ENCODE peak calls at places on chromosomes 3 and 15, in ten cellular contexts. P is esophagus squamous epithelium; X is NCI-H1417; Y is NCI-H146; Z is RKO; T is D721Med; H is left kidney; E is A549; I is activated T-helper 9 cell treated with anti-CD3 and anti-CD28 coated beads, Interleukin-2, amount 50 U/mL, for 16 hours; C is left cardiac atrium. N is an unnamed sample.

GRCh38 chr3:130626021-130626420 is 109.0 kb downstream of the COL6A6 start:
- DNase-seq in P (no peak), X (no peak), Y (no peak), Z (no peak), T (no peak), H (no peak), E (no peak), I (no peak), C (no peak), N (peak; percentile 73)

GRCh38 chr3:192869131-192870027 is 48.3 kb downstream of the MB21D2 start:
- DNase-seq in P (no peak), X (peak; percentile 38), Y (no peak), Z (peak; percentile 47), T (no peak), H (no peak), E (no peak), I (no peak), C (peak; percentile 63), N (no peak)

GRCh38 chr3:11385908-11386307 is 113.7 kb downstream of the ATG7 start:
- DNase-seq in P (no peak), X (no peak), Y (no peak), Z (no peak), T (no peak), H (no peak), E (peak; percentile 6), I (no peak), C (no peak), N (no peak)

GRCh38 chr3:194537732-194538247 is 51.0 kb upstream of the ATP13A3 start:
- DNase-seq in P (no peak), X (no peak), Y (no peak), Z (no peak), T (no peak), H (no peak), E (peak; percentile 60), I (no peak), C (no peak), N (peak; percentile 67)

GRCh38 chr3:52456169-52456799 is 880 bp downstream of the NISCH start:
- DNase-seq in P (no peak), X (peak; percentile 33), Y (peak; percentile 15), Z (peak; percentile 22), T (no peak), H (peak; percentile 69), E (no peak), I (no peak), C (peak; percentile 64), N (no peak)

GRCh38 chr3:69244036-69244435 is 121.6 kb upstream of the LMOD3 start:
- DNase-seq in P (no peak), X (no peak), Y (no peak), Z (no peak), T (no peak), H (no peak), E (no peak), I (no peak), C (no peak), N (no peak)

GRCh38 chr3:99907959-99908544 is 90.4 kb downstream of the CMSS1 start:
- DNase-seq in P (no peak), X (no peak), Y (no peak), Z (no peak), T (no peak), H (no peak), E (no peak), I (no peak), C (no peak), N (no peak)

GRCh38 chr3:158160958-158161357 is 51.1 kb downstream of the RSRC1 start:
- DNase-seq in P (no peak), X (no peak), Y (no peak), Z (peak; percentile 75), T (no peak), H (no peak), E (peak; percentile 37), I (no peak), C (no peak), N (peak; percentile 84)

GRCh38 chr3:177144922-177145321 is 52.4 kb downstream of the TBL1XR1 start:
- DNase-seq in P (no peak), X (peak; percentile 51), Y (no peak), Z (no peak), T (no peak), H (no peak), E (no peak), I (no peak), C (no peak), N (no peak)

GRCh38 chr15:68999091-68999490 is 15.4 kb upstream of the NOX5 start:
- DNase-seq in P (no peak), X (no peak), Y (no peak), Z (no peak), T (no peak), H (no peak), E (no peak), I (no peak), C (no peak), N (no peak)

GRCh38 chr15:67613708-67614107 is 71.2 kb downstream of the MAP2K5 start:
- DNase-seq in P (no peak), X (no peak), Y (no peak), Z (peak; percentile 45), T (no peak), H (no peak), E (no peak), I (no peak), C (no peak), N (no peak)

GRCh38 chr3:149368201-149368849 is 9.1 kb downstream of the TM4SF1 start:
- DNase-seq in P (no peak), X (no peak), Y (peak; percentile 40), Z (peak; percentile 66), T (no peak), H (no peak), E (peak; percentile 82), I (no peak), C (peak; percentile 35), N (no peak)

GRCh38 chr3:169627789-169628188 is 35.7 kb downstream of the MECOM start:
- DNase-seq in P (no peak), X (peak; percentile 62), Y (no peak), Z (no peak), T (no peak), H (no peak), E (no peak), I (no peak), C (no peak), N (no peak)

GRCh38 chr15:73935547-73935946 is 9.3 kb downstream of the LOXL1 start:
- DNase-seq in P (no peak), X (peak; percentile 62), Y (peak; percentile 29), Z (no peak), T (peak; percentile 74), H (peak; percentile 61), E (no peak), I (no peak), C (no peak), N (no peak)

GRCh38 chr15:68303134-68303533 is 25.6 kb downstream of the FEM1B start:
- DNase-seq in P (no peak), X (no peak), Y (no peak), Z (no peak), T (no peak), H (no peak), E (no peak), I (no peak), C (no peak), N (no peak)

GRCh38 chr15:70632981-70633380 is 130.4 kb downstream of the UACA start:
- DNase-seq in P (no peak), X (peak; percentile 48), Y (peak; percentile 61), Z (no peak), T (no peak), H (no peak), E (no peak), I (no peak), C (no peak), N (no peak)

GRCh38 chr3:100402150-100402706 is 889 bp downstream of the LNP1 start:
- DNase-seq in P (no peak), X (peak; percentile 85), Y (peak; percentile 82), Z (peak; percentile 79), T (no peak), H (peak; percentile 73), E (peak; percentile 9), I (no peak), C (no peak), N (no peak)

GRCh38 chr3:16807981-16808380 is 76.8 kb upstream of the PLCL2 start:
- DNase-seq in P (no peak), X (no peak), Y (no peak), Z (no peak), T (no peak), H (no peak), E (no peak), I (no peak), C (no peak), N (no peak)

GRCh38 chr15:85702321-85703230 is 92.1 kb downstream of the KLHL25 start:
- DNase-seq in P (no peak), X (no peak), Y (no peak), Z (peak; percentile 5), T (no peak), H (peak; percentile 40), E (no peak), I (no peak), C (no peak), N (no peak)

GRCh38 chr3:179672918-179673317 is 20.1 kb downstream of the USP13 start:
- DNase-seq in P (no peak), X (peak; percentile 44), Y (no peak), Z (no peak), T (no peak), H (peak; percentile 71), E (no peak), I (no peak), C (no peak), N (no peak)

GRCh38 chr3:169812124-169812843 is 386 bp upstream of the LRRIQ4 start:
- DNase-seq in P (no peak), X (peak; percentile 95), Y (peak; percentile 93), Z (peak; percentile 50), T (no peak), H (peak; percentile 92), E (no peak), I (peak; percentile 31), C (peak; percentile 79), N (peak; percentile 42)

GRCh38 chr3:42934111-42934510 is 28.2 kb downstream of the ZNF662 start:
- DNase-seq in P (no peak), X (no peak), Y (no peak), Z (no peak), T (no peak), H (no peak), E (no peak), I (no peak), C (no peak), N (no peak)

GRCh38 chr15:62727501-62727900 is 315.0 kb upstream of the TPM1 start:
- DNase-seq in P (no peak), X (no peak), Y (no peak), Z (no peak), T (no peak), H (no peak), E (no peak), I (no peak), C (no peak), N (no peak)

GRCh38 chr3:183541738-183542137 is 13.8 kb downstream of the KLHL6 start:
- DNase-seq in P (no peak), X (no peak), Y (no peak), Z (no peak), T (no peak), H (no peak), E (no peak), I (no peak), C (no peak), N (no peak)

GRCh38 chr3:16912400-16913263 is 27.9 kb downstream of the PLCL2 start:
- DNase-seq in P (no peak), X (no peak), Y (no peak), Z (no peak), T (no peak), H (no peak), E (no peak), I (no peak), C (no peak), N (no peak)

GRCh38 chr15:29103825-29104565 is 165.6 kb downstream of the NSMCE3 start:
- DNase-seq in P (no peak), X (peak; percentile 82), Y (no peak), Z (no peak), T (peak; percentile 88), H (peak; percentile 95), E (peak; percentile 70), I (peak; percentile 37), C (peak; percentile 82), N (no peak)